ENCODE peak calls at places on chromosome 18, in four cellular contexts. Y is cardiac muscle cell, V is GM23248, P is PC-3. B is an unnamed sample. For H3K27me3, the result is how much of the 10 kb centered on the place peaks cover.

GRCh38 chr18:64474751-64475150 is 325.9 kb upstream of the LINC00305 start:
- DNase-seq in Y (no peak), V (no peak), P (no peak), B (no peak)

GRCh38 chr18:6719914-6720692 is 9.4 kb upstream of the ARHGAP28 start:
- DNase-seq in P (peak), V (no peak), Y (no peak), B (no peak)

GRCh38 chr18:3983351-3983969 is 471.6 kb downstream of the DLGAP1 start:
- DNase-seq in P (peak), V (peak), Y (no peak), B (peak)

GRCh38 chr18:21706386-21706865 is 1.9 kb upstream of the ABHD3 start:
- DNase-seq in P (no peak), V (no peak), Y (no peak), B (no peak)

GRCh38 chr18:7904529-7904928 is 337.4 kb downstream of the PTPRM start:
- DNase-seq in P (peak), V (peak), Y (no peak), B (peak)

GRCh38 chr18:63992751-63993150 is 22.9 kb downstream of the SERPINB8 start:
- DNase-seq in Y (no peak), V (no peak), P (no peak), B (no peak)

GRCh38 chr18:23237524-23238151 is 102.4 kb downstream of the CABLES1 start:
- DNase-seq in P (no peak), V (peak), Y (no peak), B (peak)

GRCh38 chr18:33581816-33582215 is 3.8 kb downstream of the ASXL3 start:
- DNase-seq in V (no peak), P (no peak), Y (peak), B (no peak)

GRCh38 chr18:48018806-48019295 is 88.4 kb upstream of the SMAD2 start:
- DNase-seq in P (peak), V (no peak), Y (no peak), B (no peak)

GRCh38 chr18:48007955-48008701 is 77.7 kb upstream of the SMAD2 start:
- DNase-seq in P (peak), Y (peak), V (peak), B (peak)

GRCh38 chr18:76564117-76564516 is 69.1 kb upstream of the ZNF516 start:
- DNase-seq in P (peak), V (peak), Y (no peak), B (peak)

GRCh38 chr18:44798433-44799048 is 117.9 kb downstream of the SETBP1 start:
- DNase-seq in Y (peak), P (no peak), V (no peak), B (no peak)

GRCh38 chr18:34511879-34512278 is 198.2 kb upstream of the DTNA start:
- DNase-seq in Y (no peak), V (no peak), P (peak), B (no peak)

DNA sequence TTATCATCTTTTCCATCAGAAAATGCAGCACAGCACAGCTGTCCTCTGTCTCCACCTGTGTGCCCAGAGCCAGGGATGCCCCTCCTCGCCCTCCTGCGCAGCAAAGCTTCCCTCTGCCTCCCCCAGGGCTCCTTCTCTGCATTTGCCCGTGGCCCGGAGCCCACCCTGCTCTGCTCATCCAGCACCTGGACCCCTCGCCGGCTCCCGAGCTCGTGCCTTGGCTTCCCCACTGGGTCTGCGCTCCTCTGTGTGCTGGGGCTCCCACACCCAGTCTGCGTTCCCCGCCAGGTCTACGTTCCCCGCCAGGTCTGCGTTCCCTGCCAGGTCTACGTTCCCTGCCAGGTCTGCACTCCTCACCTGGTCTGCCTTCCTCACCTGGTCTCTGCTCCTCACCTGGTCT is 74.1 kb upstream of the CTDP1 start:
- DNase-seq in V (no peak), P (no peak), Y (no peak), B (no peak)
- H3K27me3 ChIP-seq in V (under half), P (under half), Y (under half), B (under half)

GRCh38 chr18:31039426-31039825 is 3.1 kb downstream of the DSC3 start:
- DNase-seq in V (no peak), P (peak), Y (no peak), B (no peak)
- H3K27me3 ChIP-seq in V (under half), P (under half), Y (half or more), B (under half)

DNA sequence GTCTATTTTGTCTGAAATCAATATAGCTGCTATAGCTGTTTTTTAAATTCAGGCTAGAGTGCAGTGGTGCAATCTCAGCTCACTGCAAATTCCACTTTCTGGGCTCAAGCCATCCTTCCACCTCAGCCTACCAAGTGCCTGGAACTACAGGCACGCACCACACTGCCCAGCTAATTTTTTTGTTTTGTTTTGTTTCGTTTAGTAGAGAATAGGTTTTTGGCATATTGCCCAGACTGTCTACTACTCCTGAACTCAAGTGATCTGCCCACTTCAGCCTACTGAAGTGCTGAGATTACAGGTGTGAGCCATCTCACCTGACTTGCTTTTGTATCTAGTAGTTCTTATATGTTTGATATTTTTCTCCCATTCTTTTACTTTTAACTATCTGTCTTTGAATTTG is 259.7 kb downstream of the CDH19 start:
- DNase-seq in P (no peak), Y (peak), V (no peak), B (no peak)
- H3K27me3 ChIP-seq in P (under half), Y (under half), V (under half), B (under half)

DNA sequence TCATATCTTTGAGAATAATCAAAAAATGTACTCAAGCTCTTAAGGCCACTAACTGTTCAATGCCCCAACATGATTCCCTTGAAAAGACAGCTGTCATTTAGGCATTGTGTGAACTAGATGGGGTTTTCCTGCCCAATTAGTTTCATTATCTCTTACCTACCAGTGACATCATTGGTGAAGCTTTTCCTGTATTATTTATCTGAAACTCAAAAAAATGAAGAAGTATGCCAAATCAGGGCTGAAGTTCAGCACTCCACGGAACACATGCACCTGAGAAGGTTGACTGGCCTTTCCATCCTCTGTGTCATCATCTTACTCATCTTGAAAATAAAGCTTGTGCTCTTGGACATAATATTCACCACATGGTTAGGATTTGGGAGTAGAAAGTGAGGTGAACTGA is 126.4 kb downstream of the TXNL1 start:
- DNase-seq in P (peak), V (no peak), Y (no peak), B (no peak)
- H3K27me3 ChIP-seq in P (under half), V (under half), Y (under half), B (under half)

DNA sequence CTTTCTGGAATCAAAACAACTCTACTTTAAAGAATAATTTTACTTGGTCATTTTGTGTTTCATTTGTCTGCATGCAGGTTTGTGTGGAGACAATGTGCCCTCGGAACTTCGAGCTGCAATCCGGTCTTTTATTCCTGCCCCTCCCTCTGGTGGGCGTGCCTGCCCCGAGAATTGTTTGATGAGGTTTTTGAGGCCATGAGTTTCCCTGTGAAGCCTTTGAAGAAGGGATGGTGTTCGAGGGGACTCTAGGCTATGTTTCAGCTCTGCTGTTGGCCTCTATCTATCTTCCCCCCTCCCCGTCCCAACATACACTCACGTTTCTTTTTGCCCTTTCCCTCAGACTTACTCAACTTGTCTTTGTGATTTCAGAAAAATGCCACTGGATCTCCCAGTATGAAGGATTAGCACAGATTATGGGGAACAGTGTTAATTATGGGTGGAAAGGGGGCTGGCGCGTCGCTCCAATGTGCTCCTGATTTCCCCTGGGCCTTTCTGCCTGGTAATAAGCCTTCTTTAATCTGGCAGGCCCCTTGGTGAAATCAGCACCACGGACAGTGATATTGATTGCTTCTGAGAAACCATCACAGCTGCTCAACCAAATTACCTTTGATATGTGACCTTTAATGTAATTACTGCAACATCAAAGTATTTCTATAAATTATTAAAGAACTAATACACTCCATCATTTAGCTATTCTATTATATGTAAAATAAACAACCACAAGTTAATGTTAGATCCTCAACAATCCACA is 82.2 kb downstream of the CELF4 start:
- DNase-seq in V (peak), Y (peak), P (no peak), B (peak)
- H3K27me3 ChIP-seq in V (under half), Y (under half), P (under half), B (half or more)

DNA sequence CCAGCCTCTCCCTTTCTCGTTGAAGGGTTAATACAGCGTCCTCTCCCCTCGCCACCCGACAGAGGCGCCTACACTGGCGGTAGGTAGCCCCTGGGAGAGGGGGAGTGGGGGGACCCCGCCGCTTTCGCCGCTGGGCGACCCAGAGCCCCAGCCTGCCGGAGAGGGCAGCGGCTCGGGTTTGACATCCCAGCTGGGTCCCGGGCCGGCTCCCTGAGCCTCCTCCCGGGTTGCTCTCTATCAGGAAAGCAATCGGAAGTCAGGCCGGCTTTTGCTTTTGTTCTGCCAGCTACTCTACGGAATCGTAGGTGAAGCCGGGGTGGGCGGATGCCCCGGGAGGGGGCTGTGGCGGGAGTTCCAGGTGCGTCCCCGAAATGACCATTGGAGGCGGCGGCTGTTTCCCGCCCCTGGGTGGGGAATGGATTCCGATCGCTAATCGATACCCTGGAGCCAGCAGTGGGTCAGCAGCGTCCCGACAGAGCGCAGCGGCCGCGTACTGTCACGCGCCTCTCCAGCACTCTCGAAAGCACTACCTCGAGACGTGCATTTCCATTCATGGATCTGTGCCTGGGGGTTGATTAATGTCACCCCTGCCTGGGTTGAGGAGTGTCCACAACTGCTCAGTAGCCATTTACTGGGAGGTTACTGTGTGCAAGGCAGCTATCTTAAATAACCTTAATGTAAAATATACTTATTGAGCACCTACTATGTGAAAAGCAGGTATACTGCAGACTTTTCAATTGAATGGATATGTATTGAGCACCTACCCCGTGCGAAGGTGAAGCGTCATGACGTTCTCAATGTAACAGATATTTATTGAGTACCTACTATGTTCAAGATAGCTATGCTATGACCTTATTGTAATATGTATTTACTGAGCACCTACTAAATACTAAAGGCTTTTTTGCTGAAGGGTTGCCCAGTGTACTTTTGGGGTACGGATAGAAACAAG is 1.1 kb downstream of the MAPK4 start:
- DNase-seq in V (no peak), Y (peak), P (no peak), B (peak)
- H3K27me3 ChIP-seq in V (under half), Y (under half), P (under half), B (half or more)

GRCh38 chr18:59696311-59697235 is 650 bp downstream of the CCBE1 start:
- DNase-seq in Y (peak), P (peak), V (peak), B (peak)
- H3K27me3 ChIP-seq in Y (half or more), P (under half), V (under half), B (under half)

GRCh38 chr18:54910161-54910919 is 48.9 kb downstream of the CCDC68 start:
- DNase-seq in Y (no peak), V (no peak), P (no peak), B (no peak)
- H3K27me3 ChIP-seq in Y (under half), V (under half), P (under half), B (under half)

GRCh38 chr18:26656401-26656943 is 108.1 kb upstream of the KCTD1 start:
- DNase-seq in V (no peak), Y (peak), P (no peak), B (no peak)
- H3K27me3 ChIP-seq in V (under half), Y (under half), P (half or more), B (under half)